ENCODE peak calls at places on chromosomes 13 and 19, in four cellular contexts. One of them, this sample, is unnamed.

GRCh38 chr19:56108447-56109195 is 12.5 kb downstream of the ZNF787 start:
- DNase-seq in GM12878: no peak
- DNase-seq in K562: no peak
- DNase-seq in HepG2: no peak
- DNase-seq in this sample: no peak

GRCh38 chr19:44635581-44636438 is 7.9 kb upstream of the PVR start:
- DNase-seq in GM12878: no peak
- DNase-seq in K562: no peak
- DNase-seq in HepG2: no peak
- DNase-seq in this sample: no peak

GRCh38 chr13:98273824-98274786 is 97.0 kb upstream of the RNF113B start:
- DNase-seq in HepG2: no peak
- DNase-seq in GM12878: no peak
- DNase-seq in K562: no peak
- DNase-seq in this sample: peak; percentile 44

GRCh38 chr13:43874512-43875092 is 4.9 kb downstream of the CCDC122 start:
- DNase-seq in GM12878: no peak
- DNase-seq in HepG2: no peak
- DNase-seq in K562: no peak
- DNase-seq in this sample: no peak

GRCh38 chr13:36528105-36528504 is 95.8 kb downstream of the CCNA1 start:
- DNase-seq in GM12878: no peak
- DNase-seq in HepG2: no peak
- DNase-seq in K562: no peak
- DNase-seq in this sample: no peak

GRCh38 chr19:17487240-17488121 is 17.2 kb downstream of the SLC27A1 start:
- DNase-seq in HepG2: no peak
- DNase-seq in K562: peak; percentile 59
- DNase-seq in GM12878: no peak
- DNase-seq in this sample: no peak

GRCh38 chr19:45615795-45616708 is 14.0 kb upstream of the GPR4 start:
- DNase-seq in K562: peak; percentile 97
- DNase-seq in GM12878: peak; percentile 48
- DNase-seq in HepG2: peak; percentile 62
- DNase-seq in this sample: peak; percentile 99

GRCh38 chr13:27619711-27620376 is 485 bp downstream of the LNX2 start:
- DNase-seq in K562: no peak
- DNase-seq in GM12878: no peak
- DNase-seq in HepG2: peak; percentile 7
- DNase-seq in this sample: no peak

GRCh38 chr13:45834411-45834994 is 17.1 kb downstream of the SIAH3 start:
- DNase-seq in K562: no peak
- DNase-seq in GM12878: no peak
- DNase-seq in HepG2: no peak
- DNase-seq in this sample: no peak

GRCh38 chr13:30797847-30798246 is 62.5 kb downstream of the ALOX5AP start:
- DNase-seq in HepG2: no peak
- DNase-seq in K562: no peak
- DNase-seq in GM12878: no peak
- DNase-seq in this sample: no peak

GRCh38 chr13:44648392-44649117 is 72.4 kb upstream of the TSC22D1 start:
- DNase-seq in K562: no peak
- DNase-seq in HepG2: peak; percentile 45
- DNase-seq in GM12878: no peak
- DNase-seq in this sample: no peak

GRCh38 chr19:27793128-27793643 is 1419.8 kb downstream of the UQCRFS1 start:
- DNase-seq in GM12878: peak; percentile 61
- DNase-seq in K562: peak; percentile 77
- DNase-seq in HepG2: peak; percentile 87
- DNase-seq in this sample: peak; percentile 67

GRCh38 chr19:5361407-5361806 is 20.8 kb upstream of the PTPRS start:
- DNase-seq in K562: no peak
- DNase-seq in HepG2: no peak
- DNase-seq in GM12878: no peak
- DNase-seq in this sample: no peak

GRCh38 chr19:5365905-5366304 is 25.3 kb upstream of the PTPRS start:
- DNase-seq in K562: no peak
- DNase-seq in HepG2: no peak
- DNase-seq in GM12878: no peak
- DNase-seq in this sample: no peak

GRCh38 chr19:5360003-5360820 is 19.6 kb upstream of the PTPRS start:
- DNase-seq in GM12878: no peak
- DNase-seq in HepG2: no peak
- DNase-seq in K562: no peak
- DNase-seq in this sample: no peak

GRCh38 chr19:5367530-5368133 is 27.0 kb upstream of the PTPRS start:
- DNase-seq in GM12878: no peak
- DNase-seq in HepG2: no peak
- DNase-seq in K562: no peak
- DNase-seq in this sample: no peak

DNA sequence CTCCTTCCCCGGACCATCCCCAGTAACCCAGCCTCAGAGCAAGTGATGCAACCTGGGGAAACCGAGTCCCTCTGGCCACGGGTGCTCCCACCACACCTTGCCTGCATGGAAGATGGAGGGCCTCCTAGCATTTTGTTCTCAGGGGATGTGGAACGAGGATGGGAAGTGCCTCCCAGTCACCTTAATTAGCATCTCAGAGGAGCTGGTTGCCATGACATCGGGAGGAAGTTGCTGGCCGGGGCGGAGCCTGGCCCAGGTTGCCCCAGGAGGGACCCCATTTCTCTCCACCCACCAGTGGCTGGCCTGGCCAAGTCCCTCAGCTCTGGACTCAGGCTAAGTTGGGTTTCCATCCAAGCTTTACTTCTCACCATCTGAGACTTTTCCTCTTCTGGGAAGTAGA is 24.1 kb upstream of the PTPRS start:
- DNase-seq in HepG2: no peak
- DNase-seq in K562: peak; percentile 32
- DNase-seq in GM12878: no peak
- DNase-seq in this sample: peak; percentile 63
- TF ChIP-seq CREM in HepG2: no peak
- TF ChIP-seq CREM in K562: no peak
- TF ChIP-seq CREM in GM12878: no peak
- TF ChIP-seq CREM in this sample: no peak

DNA sequence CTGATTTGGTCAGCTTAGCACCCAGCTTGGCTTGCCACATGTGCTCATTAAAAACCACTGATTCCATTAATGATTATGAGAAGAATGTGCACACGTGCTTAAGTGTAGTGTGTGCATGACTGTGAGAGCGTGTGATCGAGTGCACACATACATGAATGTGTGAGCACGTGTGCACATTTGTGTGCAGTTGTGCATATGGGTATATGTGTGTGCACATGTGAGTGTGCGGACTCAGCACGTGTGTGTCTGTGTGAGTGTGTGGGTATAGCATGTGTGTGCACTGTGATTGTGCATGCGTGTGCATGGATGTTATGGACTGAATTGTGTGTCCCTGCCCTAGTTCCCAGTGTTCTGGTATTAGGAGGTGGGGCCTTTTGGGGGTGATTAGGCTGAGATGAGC is 202.1 kb upstream of the ZNF536 start:
- DNase-seq in HepG2: no peak
- DNase-seq in K562: no peak
- DNase-seq in GM12878: no peak
- DNase-seq in this sample: no peak
- TF ChIP-seq CREM in HepG2: no peak
- TF ChIP-seq CREM in K562: no peak
- TF ChIP-seq CREM in GM12878: no peak
- TF ChIP-seq CREM in this sample: no peak

GRCh38 chr13:28685114-28685513 is 26.2 kb downstream of the POMP start:
- DNase-seq in GM12878: no peak
- DNase-seq in K562: no peak
- DNase-seq in HepG2: no peak
- DNase-seq in this sample: no peak

GRCh38 chr13:28680541-28680940 is 21.6 kb downstream of the POMP start:
- DNase-seq in K562: no peak
- DNase-seq in GM12878: no peak
- DNase-seq in HepG2: no peak
- DNase-seq in this sample: no peak

GRCh38 chr13:28684257-28684656 is 25.3 kb downstream of the POMP start:
- DNase-seq in HepG2: peak; percentile 1
- DNase-seq in GM12878: no peak
- DNase-seq in K562: no peak
- DNase-seq in this sample: peak; percentile 91

DNA sequence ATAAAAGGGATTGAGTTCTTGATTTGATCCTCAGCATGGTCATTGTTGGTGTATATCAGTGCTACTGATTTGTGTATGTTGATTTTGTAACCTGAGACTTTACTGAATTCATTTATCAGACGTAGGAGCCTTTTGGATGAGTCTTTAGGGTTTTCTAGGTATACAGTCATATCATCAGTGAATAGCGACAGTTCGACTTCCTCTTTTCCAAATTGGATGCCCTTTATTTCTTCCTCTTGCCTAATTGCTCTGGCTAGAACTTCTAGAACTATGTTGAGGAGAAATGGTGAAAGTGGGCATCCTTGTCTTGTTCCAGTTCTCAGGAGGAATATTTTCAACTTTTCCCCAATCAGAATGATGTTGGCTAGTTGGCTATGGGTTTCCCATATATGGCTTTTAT is 27.0 kb downstream of the POMP start:
- DNase-seq in K562: no peak
- DNase-seq in GM12878: no peak
- DNase-seq in HepG2: no peak
- DNase-seq in this sample: no peak
- TF ChIP-seq CREM in K562: no peak
- TF ChIP-seq CREM in GM12878: no peak
- TF ChIP-seq CREM in HepG2: no peak
- TF ChIP-seq CREM in this sample: no peak

GRCh38 chr13:113143466-113144254 is 14.8 kb upstream of the PROZ start:
- DNase-seq in GM12878: no peak
- DNase-seq in K562: no peak
- DNase-seq in HepG2: no peak
- DNase-seq in this sample: no peak
- TF ChIP-seq CREM in GM12878: no peak
- TF ChIP-seq CREM in K562: no peak
- TF ChIP-seq CREM in HepG2: no peak
- TF ChIP-seq CREM in this sample: no peak

GRCh38 chr19:839146-839872 is 1.5 kb upstream of the PRTN3 start:
- DNase-seq in GM12878: no peak
- DNase-seq in HepG2: no peak
- DNase-seq in K562: no peak
- DNase-seq in this sample: no peak
- TF ChIP-seq CREM in GM12878: no peak
- TF ChIP-seq CREM in HepG2: no peak
- TF ChIP-seq CREM in K562: no peak
- TF ChIP-seq CREM in this sample: no peak